ENCODE peak calls at places on chromosomes 7 and 10, in nine cellular contexts. One of them, this sample, is unnamed.

GRCh38 chr10:78770167-78771090 is 298.3 kb upstream of the ZMIZ1 start:
- DNase-seq in HepG2: no peak
- DNase-seq in spleen: peak; percentile 54
- DNase-seq in body of pancreas: peak; percentile 6
- DNase-seq in Peyer's patch: no peak
- DNase-seq in A549: no peak
- DNase-seq in right lobe of liver: no peak
- DNase-seq in heart left ventricle: no peak
- DNase-seq in GM12878: no peak
- DNase-seq in this sample: no peak

GRCh38 chr10:1160561-1160961 is 104.4 kb downstream of the WDR37 start:
- DNase-seq in GM12878: no peak
- DNase-seq in body of pancreas: no peak
- DNase-seq in spleen: peak; percentile 63
- DNase-seq in heart left ventricle: no peak
- DNase-seq in HepG2: no peak
- DNase-seq in A549: no peak
- DNase-seq in right lobe of liver: no peak
- DNase-seq in Peyer's patch: no peak
- DNase-seq in this sample: peak; percentile 66

GRCh38 chr7:72805526-72806494 is 22.2 kb downstream of the TYW1B start:
- DNase-seq in A549: no peak
- DNase-seq in GM12878: no peak
- DNase-seq in body of pancreas: no peak
- DNase-seq in heart left ventricle: no peak
- DNase-seq in Peyer's patch: no peak
- DNase-seq in right lobe of liver: no peak
- DNase-seq in HepG2: peak; percentile 24
- DNase-seq in spleen: no peak
- DNase-seq in this sample: no peak

GRCh38 chr7:71626206-71626605 is 494.3 kb downstream of the GALNT17 start:
- DNase-seq in body of pancreas: no peak
- DNase-seq in GM12878: no peak
- DNase-seq in heart left ventricle: no peak
- DNase-seq in Peyer's patch: no peak
- DNase-seq in A549: no peak
- DNase-seq in HepG2: no peak
- DNase-seq in right lobe of liver: no peak
- DNase-seq in spleen: no peak
- DNase-seq in this sample: no peak

GRCh38 chr10:70459061-70459770 is 17.7 kb upstream of the NODAL start:
- DNase-seq in GM12878: no peak
- DNase-seq in heart left ventricle: peak; percentile 61
- DNase-seq in Peyer's patch: no peak
- DNase-seq in HepG2: no peak
- DNase-seq in A549: no peak
- DNase-seq in spleen: no peak
- DNase-seq in body of pancreas: no peak
- DNase-seq in right lobe of liver: no peak
- DNase-seq in this sample: no peak

GRCh38 chr7:37119296-37119695 is 329.4 kb downstream of the ELMO1 start:
- DNase-seq in HepG2: no peak
- DNase-seq in GM12878: no peak
- DNase-seq in A549: no peak
- DNase-seq in body of pancreas: no peak
- DNase-seq in right lobe of liver: no peak
- DNase-seq in spleen: no peak
- DNase-seq in heart left ventricle: no peak
- DNase-seq in Peyer's patch: no peak
- DNase-seq in this sample: no peak

GRCh38 chr7:35593896-35594295 is 101.0 kb downstream of the HERPUD2 start:
- DNase-seq in GM12878: no peak
- DNase-seq in body of pancreas: no peak
- DNase-seq in Peyer's patch: no peak
- DNase-seq in spleen: no peak
- DNase-seq in right lobe of liver: no peak
- DNase-seq in heart left ventricle: no peak
- DNase-seq in HepG2: peak; percentile 7
- DNase-seq in A549: no peak
- DNase-seq in this sample: no peak

GRCh38 chr10:35079763-35080162 is 10.4 kb downstream of the CUL2 start:
- DNase-seq in Peyer's patch: no peak
- DNase-seq in HepG2: no peak
- DNase-seq in spleen: no peak
- DNase-seq in heart left ventricle: no peak
- DNase-seq in GM12878: no peak
- DNase-seq in body of pancreas: no peak
- DNase-seq in right lobe of liver: no peak
- DNase-seq in A549: peak; percentile 42
- DNase-seq in this sample: no peak

GRCh38 chr7:93921607-93922446 is at the start of gene GNG11:
- DNase-seq in HepG2: no peak
- DNase-seq in GM12878: no peak
- DNase-seq in A549: peak; percentile 38
- DNase-seq in Peyer's patch: peak; percentile 40
- DNase-seq in body of pancreas: peak; percentile 66
- DNase-seq in spleen: peak; percentile 90
- DNase-seq in heart left ventricle: peak; percentile 87
- DNase-seq in right lobe of liver: peak; percentile 70
- DNase-seq in this sample: peak; percentile 94

GRCh38 chr7:100570954-100571828 is 2.5 kb downstream of the SAP25 start:
- DNase-seq in spleen: peak; percentile 78
- DNase-seq in A549: no peak
- DNase-seq in body of pancreas: peak; percentile 37
- DNase-seq in right lobe of liver: peak; percentile 51
- DNase-seq in HepG2: peak; percentile 80
- DNase-seq in Peyer's patch: no peak
- DNase-seq in GM12878: no peak
- DNase-seq in heart left ventricle: peak; percentile 17
- DNase-seq in this sample: no peak

GRCh38 chr10:25758041-25758457 is 176.0 kb upstream of the MYO3A start:
- DNase-seq in right lobe of liver: no peak
- DNase-seq in spleen: no peak
- DNase-seq in Peyer's patch: no peak
- DNase-seq in HepG2: peak; percentile 10
- DNase-seq in A549: peak; percentile 10
- DNase-seq in heart left ventricle: no peak
- DNase-seq in body of pancreas: peak; percentile 21
- DNase-seq in GM12878: no peak
- DNase-seq in this sample: no peak

GRCh38 chr10:86313621-86314041 is 53.0 kb downstream of the GRID1 start:
- DNase-seq in Peyer's patch: no peak
- DNase-seq in A549: no peak
- DNase-seq in heart left ventricle: no peak
- DNase-seq in body of pancreas: no peak
- DNase-seq in right lobe of liver: no peak
- DNase-seq in spleen: peak; percentile 24
- DNase-seq in GM12878: no peak
- DNase-seq in HepG2: no peak
- DNase-seq in this sample: peak; percentile 8

GRCh38 chr10:121285797-121286196 is 312.4 kb downstream of the FGFR2 start:
- DNase-seq in right lobe of liver: no peak
- DNase-seq in A549: no peak
- DNase-seq in heart left ventricle: no peak
- DNase-seq in HepG2: no peak
- DNase-seq in spleen: no peak
- DNase-seq in body of pancreas: no peak
- DNase-seq in GM12878: no peak
- DNase-seq in Peyer's patch: no peak
- DNase-seq in this sample: no peak

GRCh38 chr7:149070372-149071140 is 20.0 kb downstream of the ZNF786 start:
- DNase-seq in body of pancreas: no peak
- DNase-seq in spleen: peak; percentile 56
- DNase-seq in Peyer's patch: no peak
- DNase-seq in A549: no peak
- DNase-seq in heart left ventricle: no peak
- DNase-seq in HepG2: no peak
- DNase-seq in GM12878: no peak
- DNase-seq in right lobe of liver: no peak
- DNase-seq in this sample: no peak

GRCh38 chr7:90594791-90595317 is 1.3 kb upstream of the CDK14 start:
- DNase-seq in body of pancreas: peak; percentile 28
- DNase-seq in heart left ventricle: peak; percentile 62
- DNase-seq in GM12878: no peak
- DNase-seq in A549: no peak
- DNase-seq in spleen: no peak
- DNase-seq in right lobe of liver: no peak
- DNase-seq in HepG2: no peak
- DNase-seq in Peyer's patch: peak; percentile 21
- DNase-seq in this sample: peak; percentile 65

GRCh38 chr7:33108591-33108930 is 643 bp downstream of the RP9 start:
- DNase-seq in body of pancreas: no peak
- DNase-seq in right lobe of liver: no peak
- DNase-seq in A549: peak; percentile 31
- DNase-seq in spleen: no peak
- DNase-seq in heart left ventricle: no peak
- DNase-seq in Peyer's patch: no peak
- DNase-seq in HepG2: no peak
- DNase-seq in GM12878: no peak
- DNase-seq in this sample: no peak
- TF ChIP-seq POLR2A in body of pancreas: no peak
- TF ChIP-seq POLR2A in right lobe of liver: no peak
- TF ChIP-seq POLR2A in A549: no peak
- TF ChIP-seq POLR2A in spleen: no peak
- TF ChIP-seq POLR2A in heart left ventricle: no peak
- TF ChIP-seq POLR2A in Peyer's patch: no peak
- TF ChIP-seq POLR2A in HepG2: no peak
- TF ChIP-seq POLR2A in GM12878: no peak
- TF ChIP-seq POLR2A in this sample: no peak

DNA sequence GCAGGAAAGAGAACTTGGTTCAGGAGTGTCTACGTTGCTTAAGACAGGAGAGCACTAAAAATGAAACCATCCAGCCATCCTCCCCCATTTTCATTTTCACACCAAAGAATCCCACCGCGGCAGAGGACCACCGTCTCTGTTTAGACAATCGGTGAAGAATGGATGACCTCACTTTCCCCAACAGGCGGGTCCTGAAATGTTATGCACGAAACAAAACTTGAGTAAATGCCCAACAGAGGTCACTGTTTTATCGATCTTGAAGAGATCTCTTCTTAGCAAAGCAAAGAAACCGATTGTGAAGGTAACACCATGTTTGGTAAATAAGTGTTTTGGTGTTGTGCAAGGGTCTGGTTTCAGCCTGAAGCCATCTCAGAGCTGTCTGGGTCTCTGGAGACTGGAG is 1.4 kb upstream of the IL6 start:
- DNase-seq in GM12878: no peak
- DNase-seq in HepG2: peak; percentile 47
- DNase-seq in heart left ventricle: no peak
- DNase-seq in spleen: no peak
- DNase-seq in right lobe of liver: no peak
- DNase-seq in Peyer's patch: no peak
- DNase-seq in A549: no peak
- DNase-seq in body of pancreas: no peak
- DNase-seq in this sample: no peak
- TF ChIP-seq CTCF in GM12878: peak; percentile 24
- TF ChIP-seq CTCF in HepG2: peak; percentile 74
- TF ChIP-seq CTCF in heart left ventricle: no peak
- TF ChIP-seq CTCF in spleen: no peak
- TF ChIP-seq CTCF in right lobe of liver: no peak
- TF ChIP-seq CTCF in Peyer's patch: no peak
- TF ChIP-seq CTCF in A549: peak; percentile 24
- TF ChIP-seq CTCF in body of pancreas: no peak
- TF ChIP-seq CTCF in this sample: no peak

GRCh38 chr7:126993626-126994213 is 259.0 kb downstream of the GRM8 start:
- DNase-seq in GM12878: no peak
- DNase-seq in Peyer's patch: no peak
- DNase-seq in HepG2: no peak
- DNase-seq in heart left ventricle: no peak
- DNase-seq in right lobe of liver: no peak
- DNase-seq in A549: no peak
- DNase-seq in body of pancreas: no peak
- DNase-seq in spleen: no peak
- DNase-seq in this sample: no peak

DNA sequence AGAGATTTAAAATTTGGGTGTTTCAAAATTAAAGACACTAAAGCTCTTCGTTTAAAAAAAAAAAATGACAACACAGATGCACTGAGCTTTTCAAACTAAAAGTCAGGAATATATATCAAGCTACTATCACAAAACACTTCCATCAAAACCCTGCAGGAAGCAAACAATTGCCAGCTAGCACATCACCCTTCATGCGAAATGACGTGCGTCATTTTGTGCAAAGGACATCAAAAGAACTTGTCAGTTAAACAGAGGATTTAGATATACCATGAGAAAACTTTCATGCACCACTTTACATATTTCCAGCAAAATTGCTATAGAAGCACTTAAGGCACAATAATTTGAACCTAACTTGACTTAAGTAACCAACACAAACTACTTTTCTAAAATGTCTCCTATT is 264.7 kb downstream of the GRM8 start:
- DNase-seq in spleen: no peak
- DNase-seq in heart left ventricle: no peak
- DNase-seq in GM12878: no peak
- DNase-seq in right lobe of liver: no peak
- DNase-seq in Peyer's patch: no peak
- DNase-seq in HepG2: no peak
- DNase-seq in body of pancreas: no peak
- DNase-seq in A549: no peak
- DNase-seq in this sample: no peak
- TF ChIP-seq POLR2A in spleen: no peak
- TF ChIP-seq POLR2A in heart left ventricle: no peak
- TF ChIP-seq POLR2A in GM12878: no peak
- TF ChIP-seq POLR2A in right lobe of liver: no peak
- TF ChIP-seq POLR2A in Peyer's patch: no peak
- TF ChIP-seq POLR2A in HepG2: no peak
- TF ChIP-seq POLR2A in body of pancreas: no peak
- TF ChIP-seq POLR2A in A549: no peak
- TF ChIP-seq POLR2A in this sample: no peak

GRCh38 chr10:77328272-77328816 is 309.3 kb downstream of the KCNMA1 start:
- DNase-seq in A549: no peak
- DNase-seq in right lobe of liver: no peak
- DNase-seq in Peyer's patch: no peak
- DNase-seq in heart left ventricle: no peak
- DNase-seq in HepG2: peak; percentile 10
- DNase-seq in spleen: no peak
- DNase-seq in GM12878: no peak
- DNase-seq in body of pancreas: peak; percentile 30
- DNase-seq in this sample: no peak

GRCh38 chr10:77334501-77334900 is 303.1 kb downstream of the KCNMA1 start:
- DNase-seq in right lobe of liver: no peak
- DNase-seq in HepG2: no peak
- DNase-seq in GM12878: no peak
- DNase-seq in Peyer's patch: no peak
- DNase-seq in body of pancreas: no peak
- DNase-seq in spleen: no peak
- DNase-seq in heart left ventricle: no peak
- DNase-seq in A549: no peak
- DNase-seq in this sample: no peak

GRCh38 chr10:77333610-77334340 is 303.8 kb downstream of the KCNMA1 start:
- DNase-seq in body of pancreas: peak; percentile 39
- DNase-seq in Peyer's patch: no peak
- DNase-seq in heart left ventricle: no peak
- DNase-seq in right lobe of liver: peak; percentile 22
- DNase-seq in spleen: no peak
- DNase-seq in A549: peak; percentile 36
- DNase-seq in GM12878: no peak
- DNase-seq in HepG2: peak; percentile 85
- DNase-seq in this sample: no peak

DNA sequence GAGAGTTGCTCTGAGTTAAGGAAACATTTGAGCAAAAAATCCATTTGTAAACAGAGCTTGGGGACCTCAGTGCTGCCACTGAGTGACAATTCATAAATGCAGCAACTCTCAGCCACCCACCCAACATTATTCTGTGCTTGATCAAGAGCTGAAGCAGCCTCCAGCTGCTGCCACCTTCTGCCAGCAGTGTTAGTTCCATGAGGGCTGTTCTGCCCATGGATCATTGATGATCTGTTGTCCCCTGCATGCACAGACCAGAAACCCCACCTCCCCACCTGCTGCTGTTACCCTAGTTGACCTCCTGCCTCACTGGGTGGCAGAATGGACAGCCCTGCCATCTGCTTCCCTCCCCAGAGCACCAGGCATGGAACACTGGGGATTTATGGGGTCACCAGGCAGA is 305.4 kb downstream of the KCNMA1 start:
- DNase-seq in spleen: no peak
- DNase-seq in body of pancreas: peak; percentile 27
- DNase-seq in Peyer's patch: no peak
- DNase-seq in HepG2: no peak
- DNase-seq in GM12878: no peak
- DNase-seq in right lobe of liver: no peak
- DNase-seq in heart left ventricle: no peak
- DNase-seq in A549: no peak
- DNase-seq in this sample: no peak
- TF ChIP-seq CTCF in spleen: no peak
- TF ChIP-seq CTCF in body of pancreas: no peak
- TF ChIP-seq CTCF in Peyer's patch: no peak
- TF ChIP-seq CTCF in HepG2: no peak
- TF ChIP-seq CTCF in GM12878: no peak
- TF ChIP-seq CTCF in right lobe of liver: no peak
- TF ChIP-seq CTCF in heart left ventricle: no peak
- TF ChIP-seq CTCF in A549: no peak
- TF ChIP-seq CTCF in this sample: no peak